ENCODE peak calls at places on chromosomes 4 and X, in nine cellular contexts. One of them, this sample, is unnamed.

GRCh38 chr4:45155081-45155777 is 428.9 kb upstream of the GNPDA2 start:
- DNase-seq in T47D: no peak
- DNase-seq in posterior cingulate gyrus: no peak
- DNase-seq in nucleus accumbens: no peak
- DNase-seq in activated CD8-positive, alpha-beta memory T cell treated with anti-CD3 and anti-CD28 coated beads for 4 hours: no peak
- DNase-seq in hypothalamus: no peak
- DNase-seq in AG10803: no peak
- DNase-seq in tibial nerve: no peak
- DNase-seq in Caki2: no peak
- DNase-seq in this sample: no peak

GRCh38 chr4:34720563-34720962 is 1523.8 kb downstream of the ARAP2 start:
- DNase-seq in tibial nerve: no peak
- DNase-seq in AG10803: peak; percentile 52
- DNase-seq in hypothalamus: no peak
- DNase-seq in nucleus accumbens: no peak
- DNase-seq in activated CD8-positive, alpha-beta memory T cell treated with anti-CD3 and anti-CD28 coated beads for 4 hours: no peak
- DNase-seq in posterior cingulate gyrus: no peak
- DNase-seq in T47D: peak; percentile 70
- DNase-seq in Caki2: peak; percentile 9
- DNase-seq in this sample: no peak

GRCh38 chr4:25258980-25259578 is 25.2 kb downstream of the PI4K2B start:
- DNase-seq in hypothalamus: no peak
- DNase-seq in nucleus accumbens: no peak
- DNase-seq in T47D: no peak
- DNase-seq in posterior cingulate gyrus: no peak
- DNase-seq in tibial nerve: no peak
- DNase-seq in activated CD8-positive, alpha-beta memory T cell treated with anti-CD3 and anti-CD28 coated beads for 4 hours: no peak
- DNase-seq in Caki2: no peak
- DNase-seq in AG10803: peak; percentile 25
- DNase-seq in this sample: no peak

GRCh38 chr4:28267166-28267565 is 1406.5 kb downstream of the STIM2 start:
- DNase-seq in Caki2: no peak
- DNase-seq in nucleus accumbens: no peak
- DNase-seq in tibial nerve: no peak
- DNase-seq in posterior cingulate gyrus: no peak
- DNase-seq in hypothalamus: no peak
- DNase-seq in AG10803: no peak
- DNase-seq in activated CD8-positive, alpha-beta memory T cell treated with anti-CD3 and anti-CD28 coated beads for 4 hours: no peak
- DNase-seq in T47D: no peak
- DNase-seq in this sample: no peak

GRCh38 chrX:78886550-78886949 is 58.6 kb upstream of the P2RY10 start:
- DNase-seq in posterior cingulate gyrus: no peak
- DNase-seq in T47D: peak; percentile 38
- DNase-seq in Caki2: peak; percentile 4
- DNase-seq in AG10803: peak; percentile 9
- DNase-seq in tibial nerve: no peak
- DNase-seq in nucleus accumbens: no peak
- DNase-seq in hypothalamus: no peak
- DNase-seq in activated CD8-positive, alpha-beta memory T cell treated with anti-CD3 and anti-CD28 coated beads for 4 hours: no peak
- DNase-seq in this sample: no peak

GRCh38 chr4:4818440-4819212 is 40.8 kb upstream of the MSX1 start:
- DNase-seq in Caki2: no peak
- DNase-seq in hypothalamus: no peak
- DNase-seq in posterior cingulate gyrus: no peak
- DNase-seq in tibial nerve: no peak
- DNase-seq in nucleus accumbens: no peak
- DNase-seq in activated CD8-positive, alpha-beta memory T cell treated with anti-CD3 and anti-CD28 coated beads for 4 hours: no peak
- DNase-seq in T47D: no peak
- DNase-seq in AG10803: no peak
- DNase-seq in this sample: no peak

GRCh38 chr4:159476886-159477285 is 374.0 kb downstream of the RAPGEF2 start:
- DNase-seq in activated CD8-positive, alpha-beta memory T cell treated with anti-CD3 and anti-CD28 coated beads for 4 hours: no peak
- DNase-seq in Caki2: no peak
- DNase-seq in posterior cingulate gyrus: no peak
- DNase-seq in nucleus accumbens: no peak
- DNase-seq in tibial nerve: no peak
- DNase-seq in T47D: no peak
- DNase-seq in hypothalamus: no peak
- DNase-seq in AG10803: no peak
- DNase-seq in this sample: no peak

GRCh38 chr4:6257243-6258025 is 12.2 kb upstream of the WFS1 start:
- DNase-seq in AG10803: no peak
- DNase-seq in activated CD8-positive, alpha-beta memory T cell treated with anti-CD3 and anti-CD28 coated beads for 4 hours: no peak
- DNase-seq in tibial nerve: no peak
- DNase-seq in nucleus accumbens: no peak
- DNase-seq in posterior cingulate gyrus: no peak
- DNase-seq in hypothalamus: no peak
- DNase-seq in Caki2: no peak
- DNase-seq in T47D: no peak
- DNase-seq in this sample: no peak

GRCh38 chr4:6134612-6135220 is 65.6 kb downstream of the JAKMIP1 start:
- DNase-seq in AG10803: no peak
- DNase-seq in Caki2: no peak
- DNase-seq in activated CD8-positive, alpha-beta memory T cell treated with anti-CD3 and anti-CD28 coated beads for 4 hours: peak; percentile 14
- DNase-seq in posterior cingulate gyrus: no peak
- DNase-seq in hypothalamus: no peak
- DNase-seq in tibial nerve: no peak
- DNase-seq in nucleus accumbens: no peak
- DNase-seq in T47D: peak; percentile 86
- DNase-seq in this sample: no peak

GRCh38 chrX:13092455-13092941 is 48.1 kb upstream of the FAM9C start:
- DNase-seq in Caki2: no peak
- DNase-seq in AG10803: no peak
- DNase-seq in posterior cingulate gyrus: no peak
- DNase-seq in T47D: no peak
- DNase-seq in nucleus accumbens: no peak
- DNase-seq in activated CD8-positive, alpha-beta memory T cell treated with anti-CD3 and anti-CD28 coated beads for 4 hours: peak; percentile 38
- DNase-seq in tibial nerve: no peak
- DNase-seq in hypothalamus: no peak
- DNase-seq in this sample: no peak

GRCh38 chrX:580020-580419 is 50.6 kb upstream of the SHOX start:
- DNase-seq in activated CD8-positive, alpha-beta memory T cell treated with anti-CD3 and anti-CD28 coated beads for 4 hours: no peak
- DNase-seq in Caki2: no peak
- DNase-seq in posterior cingulate gyrus: no peak
- DNase-seq in AG10803: no peak
- DNase-seq in nucleus accumbens: no peak
- DNase-seq in T47D: no peak
- DNase-seq in hypothalamus: no peak
- DNase-seq in tibial nerve: no peak
- DNase-seq in this sample: no peak

GRCh38 chrX:154793084-154793483 is 12.2 kb downstream of the MPP1 start:
- DNase-seq in AG10803: no peak
- DNase-seq in nucleus accumbens: no peak
- DNase-seq in tibial nerve: no peak
- DNase-seq in activated CD8-positive, alpha-beta memory T cell treated with anti-CD3 and anti-CD28 coated beads for 4 hours: no peak
- DNase-seq in T47D: no peak
- DNase-seq in hypothalamus: no peak
- DNase-seq in posterior cingulate gyrus: no peak
- DNase-seq in Caki2: no peak
- DNase-seq in this sample: no peak

GRCh38 chr4:60582167-60582566 is 618.0 kb upstream of the ADGRL3 start:
- DNase-seq in hypothalamus: no peak
- DNase-seq in tibial nerve: no peak
- DNase-seq in posterior cingulate gyrus: no peak
- DNase-seq in nucleus accumbens: no peak
- DNase-seq in T47D: no peak
- DNase-seq in activated CD8-positive, alpha-beta memory T cell treated with anti-CD3 and anti-CD28 coated beads for 4 hours: no peak
- DNase-seq in AG10803: no peak
- DNase-seq in Caki2: no peak
- DNase-seq in this sample: no peak

GRCh38 chr4:100489316-100489715 is 28.5 kb downstream of the EMCN start:
- DNase-seq in tibial nerve: no peak
- DNase-seq in hypothalamus: no peak
- DNase-seq in posterior cingulate gyrus: no peak
- DNase-seq in nucleus accumbens: no peak
- DNase-seq in Caki2: no peak
- DNase-seq in AG10803: peak; percentile 40
- DNase-seq in activated CD8-positive, alpha-beta memory T cell treated with anti-CD3 and anti-CD28 coated beads for 4 hours: no peak
- DNase-seq in T47D: no peak
- DNase-seq in this sample: no peak

GRCh38 chr4:187908731-187909130 is 86.8 kb upstream of the ZFP42 start:
- DNase-seq in hypothalamus: no peak
- DNase-seq in AG10803: no peak
- DNase-seq in tibial nerve: no peak
- DNase-seq in activated CD8-positive, alpha-beta memory T cell treated with anti-CD3 and anti-CD28 coated beads for 4 hours: no peak
- DNase-seq in nucleus accumbens: no peak
- DNase-seq in Caki2: no peak
- DNase-seq in T47D: no peak
- DNase-seq in posterior cingulate gyrus: no peak
- DNase-seq in this sample: no peak

GRCh38 chrX:33741807-33742206 is 390.3 kb downstream of the FAM47A start:
- DNase-seq in T47D: no peak
- DNase-seq in AG10803: no peak
- DNase-seq in posterior cingulate gyrus: no peak
- DNase-seq in hypothalamus: no peak
- DNase-seq in Caki2: no peak
- DNase-seq in nucleus accumbens: no peak
- DNase-seq in activated CD8-positive, alpha-beta memory T cell treated with anti-CD3 and anti-CD28 coated beads for 4 hours: no peak
- DNase-seq in tibial nerve: no peak
- DNase-seq in this sample: no peak

GRCh38 chrX:48068096-48068887 is 3.1 kb downstream of the ZNF630 start:
- DNase-seq in activated CD8-positive, alpha-beta memory T cell treated with anti-CD3 and anti-CD28 coated beads for 4 hours: no peak
- DNase-seq in nucleus accumbens: no peak
- DNase-seq in Caki2: no peak
- DNase-seq in hypothalamus: no peak
- DNase-seq in posterior cingulate gyrus: no peak
- DNase-seq in tibial nerve: no peak
- DNase-seq in AG10803: no peak
- DNase-seq in T47D: no peak
- DNase-seq in this sample: no peak

GRCh38 chr4:75673959-75674328 is 733 bp upstream of the G3BP2 start:
- DNase-seq in hypothalamus: no peak
- DNase-seq in activated CD8-positive, alpha-beta memory T cell treated with anti-CD3 and anti-CD28 coated beads for 4 hours: no peak
- DNase-seq in tibial nerve: no peak
- DNase-seq in T47D: no peak
- DNase-seq in nucleus accumbens: no peak
- DNase-seq in posterior cingulate gyrus: no peak
- DNase-seq in Caki2: no peak
- DNase-seq in AG10803: no peak
- DNase-seq in this sample: no peak

GRCh38 chrX:36908801-36909403 is 99.3 kb upstream of the FAM47C start:
- DNase-seq in hypothalamus: no peak
- DNase-seq in nucleus accumbens: no peak
- DNase-seq in AG10803: peak; percentile 22
- DNase-seq in T47D: peak; percentile 50
- DNase-seq in Caki2: peak; percentile 8
- DNase-seq in activated CD8-positive, alpha-beta memory T cell treated with anti-CD3 and anti-CD28 coated beads for 4 hours: no peak
- DNase-seq in posterior cingulate gyrus: no peak
- DNase-seq in tibial nerve: no peak
- DNase-seq in this sample: peak; percentile 1

This sample was measured in SHP77 treated with DMSO at 0.1 percent for 48 hours.